ENCODE peak calls at places on chromosomes 1 and 21, in five cellular contexts. One of them, this sample, is unnamed. For H3K9me3, the result is how much of the 10 kb centered on the place peaks cover.

GRCh38 chr1:84253891-84254290 is 47.6 kb upstream of the SAMD13 start:
- DNase-seq in fibroblast of lung: peak
- DNase-seq in naive thymus-derived CD4-positive, alpha-beta T cell: no peak
- DNase-seq in CD4-positive, alpha-beta memory T cell: no peak
- DNase-seq in lung: peak
- DNase-seq in this sample: no peak

GRCh38 chr1:226978350-226979114 is 38.4 kb downstream of the COQ8A start:
- DNase-seq in lung: no peak
- DNase-seq in naive thymus-derived CD4-positive, alpha-beta T cell: no peak
- DNase-seq in CD4-positive, alpha-beta memory T cell: no peak
- DNase-seq in fibroblast of lung: no peak
- DNase-seq in this sample: no peak

GRCh38 chr1:244303610-244303969 is 148.1 kb downstream of the ADSS2 start:
- DNase-seq in CD4-positive, alpha-beta memory T cell: no peak
- DNase-seq in naive thymus-derived CD4-positive, alpha-beta T cell: no peak
- DNase-seq in fibroblast of lung: no peak
- DNase-seq in lung: no peak
- DNase-seq in this sample: no peak

GRCh38 chr1:214116258-214116657 is 128.5 kb downstream of the PROX1 start:
- DNase-seq in lung: no peak
- DNase-seq in naive thymus-derived CD4-positive, alpha-beta T cell: no peak
- DNase-seq in fibroblast of lung: no peak
- DNase-seq in CD4-positive, alpha-beta memory T cell: no peak
- DNase-seq in this sample: no peak

GRCh38 chr1:66917476-66917875 is 7.2 kb downstream of the DNAI4 start:
- DNase-seq in fibroblast of lung: no peak
- DNase-seq in CD4-positive, alpha-beta memory T cell: no peak
- DNase-seq in naive thymus-derived CD4-positive, alpha-beta T cell: no peak
- DNase-seq in lung: no peak
- DNase-seq in this sample: no peak

GRCh38 chr21:35217504-35218060 is 168.5 kb upstream of the RUNX1 start:
- DNase-seq in naive thymus-derived CD4-positive, alpha-beta T cell: no peak
- DNase-seq in lung: peak
- DNase-seq in CD4-positive, alpha-beta memory T cell: no peak
- DNase-seq in fibroblast of lung: peak
- DNase-seq in this sample: no peak

GRCh38 chr1:161139765-161140164 is 7.3 kb upstream of the DEDD start:
- DNase-seq in naive thymus-derived CD4-positive, alpha-beta T cell: peak
- DNase-seq in CD4-positive, alpha-beta memory T cell: peak
- DNase-seq in fibroblast of lung: peak
- DNase-seq in lung: no peak
- DNase-seq in this sample: no peak

GRCh38 chr21:44606495-44606894 is 5.4 kb upstream of the KRTAP10-8 start:
- DNase-seq in naive thymus-derived CD4-positive, alpha-beta T cell: no peak
- DNase-seq in lung: no peak
- DNase-seq in CD4-positive, alpha-beta memory T cell: no peak
- DNase-seq in fibroblast of lung: no peak
- DNase-seq in this sample: no peak

GRCh38 chr1:46171872-46172271 is 3.0 kb upstream of the TSPAN1 start:
- DNase-seq in lung: peak
- DNase-seq in fibroblast of lung: no peak
- DNase-seq in naive thymus-derived CD4-positive, alpha-beta T cell: no peak
- DNase-seq in CD4-positive, alpha-beta memory T cell: no peak
- DNase-seq in this sample: no peak

GRCh38 chr1:63669151-63669961 is 76.1 kb downstream of the PGM1 start:
- DNase-seq in CD4-positive, alpha-beta memory T cell: no peak
- DNase-seq in naive thymus-derived CD4-positive, alpha-beta T cell: no peak
- DNase-seq in fibroblast of lung: no peak
- DNase-seq in lung: no peak
- DNase-seq in this sample: no peak

GRCh38 chr1:103145449-103145848 is 37.1 kb upstream of the COL11A1 start:
- DNase-seq in lung: no peak
- DNase-seq in naive thymus-derived CD4-positive, alpha-beta T cell: no peak
- DNase-seq in CD4-positive, alpha-beta memory T cell: no peak
- DNase-seq in fibroblast of lung: no peak
- DNase-seq in this sample: no peak

GRCh38 chr1:201769966-201770365 is 59.0 kb upstream of the IPO9 start:
- DNase-seq in fibroblast of lung: peak
- DNase-seq in lung: no peak
- DNase-seq in naive thymus-derived CD4-positive, alpha-beta T cell: no peak
- DNase-seq in CD4-positive, alpha-beta memory T cell: no peak
- DNase-seq in this sample: no peak

GRCh38 chr1:50268049-50268448 is 155.2 kb downstream of the DMRTA2 start:
- DNase-seq in CD4-positive, alpha-beta memory T cell: no peak
- DNase-seq in naive thymus-derived CD4-positive, alpha-beta T cell: no peak
- DNase-seq in fibroblast of lung: no peak
- DNase-seq in lung: no peak
- DNase-seq in this sample: no peak

GRCh38 chr1:92123868-92124267 is 43.7 kb downstream of the BTBD8 start:
- DNase-seq in CD4-positive, alpha-beta memory T cell: peak
- DNase-seq in fibroblast of lung: no peak
- DNase-seq in lung: no peak
- DNase-seq in naive thymus-derived CD4-positive, alpha-beta T cell: no peak
- DNase-seq in this sample: no peak

GRCh38 chr1:205257735-205258134 is 30.0 kb downstream of the TMCC2 start:
- DNase-seq in naive thymus-derived CD4-positive, alpha-beta T cell: no peak
- DNase-seq in lung: no peak
- DNase-seq in fibroblast of lung: no peak
- DNase-seq in CD4-positive, alpha-beta memory T cell: no peak
- DNase-seq in this sample: no peak

GRCh38 chr1:36532810-36533401 is 50.2 kb upstream of the CSF3R start:
- DNase-seq in naive thymus-derived CD4-positive, alpha-beta T cell: no peak
- DNase-seq in fibroblast of lung: no peak
- DNase-seq in CD4-positive, alpha-beta memory T cell: no peak
- DNase-seq in lung: no peak
- DNase-seq in this sample: no peak

GRCh38 chr1:159000627-159001026 is 9.1 kb upstream of the IFI16 start:
- DNase-seq in CD4-positive, alpha-beta memory T cell: no peak
- DNase-seq in fibroblast of lung: peak
- DNase-seq in lung: peak
- DNase-seq in naive thymus-derived CD4-positive, alpha-beta T cell: no peak
- DNase-seq in this sample: no peak

GRCh38 chr1:100396651-100397050 is 44.3 kb downstream of the CDC14A start:
- DNase-seq in lung: no peak
- DNase-seq in naive thymus-derived CD4-positive, alpha-beta T cell: no peak
- DNase-seq in fibroblast of lung: no peak
- DNase-seq in CD4-positive, alpha-beta memory T cell: peak
- DNase-seq in this sample: no peak

GRCh38 chr1:234976880-234977680 is 151.6 kb downstream of the TOMM20 start:
- DNase-seq in lung: no peak
- DNase-seq in naive thymus-derived CD4-positive, alpha-beta T cell: no peak
- DNase-seq in CD4-positive, alpha-beta memory T cell: no peak
- DNase-seq in fibroblast of lung: no peak
- DNase-seq in this sample: no peak

GRCh38 chr1:81921344-81921743 is 120.6 kb downstream of the ADGRL2 start:
- DNase-seq in naive thymus-derived CD4-positive, alpha-beta T cell: no peak
- DNase-seq in lung: no peak
- DNase-seq in CD4-positive, alpha-beta memory T cell: no peak
- DNase-seq in fibroblast of lung: no peak
- DNase-seq in this sample: no peak

GRCh38 chr1:81920245-81920740 is 119.6 kb downstream of the ADGRL2 start:
- DNase-seq in naive thymus-derived CD4-positive, alpha-beta T cell: no peak
- DNase-seq in fibroblast of lung: peak
- DNase-seq in lung: no peak
- DNase-seq in CD4-positive, alpha-beta memory T cell: no peak
- DNase-seq in this sample: no peak

GRCh38 chr1:81912383-81912782 is 111.6 kb downstream of the ADGRL2 start:
- DNase-seq in fibroblast of lung: no peak
- DNase-seq in lung: no peak
- DNase-seq in naive thymus-derived CD4-positive, alpha-beta T cell: no peak
- DNase-seq in CD4-positive, alpha-beta memory T cell: no peak
- DNase-seq in this sample: no peak

GRCh38 chr1:81915937-81916336 is 115.2 kb downstream of the ADGRL2 start:
- DNase-seq in naive thymus-derived CD4-positive, alpha-beta T cell: no peak
- DNase-seq in lung: no peak
- DNase-seq in fibroblast of lung: no peak
- DNase-seq in CD4-positive, alpha-beta memory T cell: no peak
- DNase-seq in this sample: no peak
- H3K9me3 ChIP-seq in naive thymus-derived CD4-positive, alpha-beta T cell: under half
- H3K9me3 ChIP-seq in lung: under half
- H3K9me3 ChIP-seq in fibroblast of lung: under half
- H3K9me3 ChIP-seq in CD4-positive, alpha-beta memory T cell: under half
- H3K9me3 ChIP-seq in this sample: under half

GRCh38 chr21:10627316-10627863 is 106.0 kb downstream of the TPTE start:
- DNase-seq in CD4-positive, alpha-beta memory T cell: no peak
- DNase-seq in naive thymus-derived CD4-positive, alpha-beta T cell: no peak
- DNase-seq in fibroblast of lung: no peak
- DNase-seq in lung: no peak
- DNase-seq in this sample: no peak
- H3K9me3 ChIP-seq in CD4-positive, alpha-beta memory T cell: under half
- H3K9me3 ChIP-seq in naive thymus-derived CD4-positive, alpha-beta T cell: under half
- H3K9me3 ChIP-seq in fibroblast of lung: under half
- H3K9me3 ChIP-seq in lung: under half
- H3K9me3 ChIP-seq in this sample: under half

GRCh38 chr1:97061604-97062003 is 340.0 kb downstream of the PTBP2 start:
- DNase-seq in lung: no peak
- DNase-seq in CD4-positive, alpha-beta memory T cell: no peak
- DNase-seq in fibroblast of lung: no peak
- DNase-seq in naive thymus-derived CD4-positive, alpha-beta T cell: no peak
- DNase-seq in this sample: no peak
- H3K9me3 ChIP-seq in lung: under half
- H3K9me3 ChIP-seq in CD4-positive, alpha-beta memory T cell: under half
- H3K9me3 ChIP-seq in fibroblast of lung: under half
- H3K9me3 ChIP-seq in naive thymus-derived CD4-positive, alpha-beta T cell: under half
- H3K9me3 ChIP-seq in this sample: under half

GRCh38 chr1:152745765-152746444 is 11.9 kb upstream of the KPRP start:
- DNase-seq in CD4-positive, alpha-beta memory T cell: no peak
- DNase-seq in lung: no peak
- DNase-seq in naive thymus-derived CD4-positive, alpha-beta T cell: no peak
- DNase-seq in fibroblast of lung: no peak
- DNase-seq in this sample: no peak

GRCh38 chr1:152743371-152744145 is 14.3 kb upstream of the KPRP start:
- DNase-seq in lung: no peak
- DNase-seq in naive thymus-derived CD4-positive, alpha-beta T cell: no peak
- DNase-seq in CD4-positive, alpha-beta memory T cell: no peak
- DNase-seq in fibroblast of lung: no peak
- DNase-seq in this sample: no peak

GRCh38 chr1:152739841-152740240 is 18.0 kb upstream of the KPRP start:
- DNase-seq in naive thymus-derived CD4-positive, alpha-beta T cell: no peak
- DNase-seq in fibroblast of lung: no peak
- DNase-seq in lung: no peak
- DNase-seq in CD4-positive, alpha-beta memory T cell: no peak
- DNase-seq in this sample: no peak

GRCh38 chr1:152745289-152745704 is 12.5 kb upstream of the KPRP start:
- DNase-seq in naive thymus-derived CD4-positive, alpha-beta T cell: no peak
- DNase-seq in lung: no peak
- DNase-seq in fibroblast of lung: peak
- DNase-seq in CD4-positive, alpha-beta memory T cell: no peak
- DNase-seq in this sample: no peak

GRCh38 chr1:152741656-152742055 is 16.2 kb upstream of the KPRP start:
- DNase-seq in naive thymus-derived CD4-positive, alpha-beta T cell: no peak
- DNase-seq in fibroblast of lung: no peak
- DNase-seq in lung: no peak
- DNase-seq in CD4-positive, alpha-beta memory T cell: no peak
- DNase-seq in this sample: no peak
- H3K9me3 ChIP-seq in naive thymus-derived CD4-positive, alpha-beta T cell: under half
- H3K9me3 ChIP-seq in fibroblast of lung: under half
- H3K9me3 ChIP-seq in lung: under half
- H3K9me3 ChIP-seq in CD4-positive, alpha-beta memory T cell: under half
- H3K9me3 ChIP-seq in this sample: under half

GRCh38 chr1:9917901-9918300 is 7.8 kb upstream of the CTNNBIP1 start:
- DNase-seq in CD4-positive, alpha-beta memory T cell: no peak
- DNase-seq in lung: no peak
- DNase-seq in naive thymus-derived CD4-positive, alpha-beta T cell: no peak
- DNase-seq in fibroblast of lung: no peak
- DNase-seq in this sample: no peak
- H3K9me3 ChIP-seq in CD4-positive, alpha-beta memory T cell: under half
- H3K9me3 ChIP-seq in lung: under half
- H3K9me3 ChIP-seq in naive thymus-derived CD4-positive, alpha-beta T cell: under half
- H3K9me3 ChIP-seq in fibroblast of lung: under half
- H3K9me3 ChIP-seq in this sample: under half

DNA sequence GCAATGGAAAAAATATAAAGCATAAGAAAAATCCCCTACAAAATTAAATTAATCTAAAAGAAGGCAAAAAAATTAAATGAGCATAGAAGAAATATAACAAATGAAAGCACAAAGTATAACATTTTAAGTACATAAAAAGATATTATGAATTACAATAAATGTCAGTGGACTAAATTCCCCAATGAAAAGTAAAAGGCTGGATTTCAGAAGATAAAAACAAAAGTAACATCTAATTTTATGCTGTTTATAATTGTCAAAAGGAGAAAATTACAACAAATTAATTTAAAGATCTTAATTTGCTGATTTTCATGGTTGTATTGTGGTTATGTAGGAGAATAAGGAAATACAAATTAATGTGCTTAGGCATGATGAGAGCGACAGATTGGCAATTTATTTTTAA is 92.8 kb downstream of the NGF start:
- DNase-seq in lung: no peak
- DNase-seq in naive thymus-derived CD4-positive, alpha-beta T cell: no peak
- DNase-seq in CD4-positive, alpha-beta memory T cell: no peak
- DNase-seq in fibroblast of lung: no peak
- DNase-seq in this sample: no peak
- H3K9me3 ChIP-seq in lung: under half
- H3K9me3 ChIP-seq in naive thymus-derived CD4-positive, alpha-beta T cell: under half
- H3K9me3 ChIP-seq in CD4-positive, alpha-beta memory T cell: under half
- H3K9me3 ChIP-seq in fibroblast of lung: under half
- H3K9me3 ChIP-seq in this sample: under half

GRCh38 chr1:5480306-5480705 is 511.9 kb downstream of the NPHP4 start:
- DNase-seq in naive thymus-derived CD4-positive, alpha-beta T cell: no peak
- DNase-seq in fibroblast of lung: no peak
- DNase-seq in lung: no peak
- DNase-seq in CD4-positive, alpha-beta memory T cell: no peak
- DNase-seq in this sample: no peak
- H3K9me3 ChIP-seq in naive thymus-derived CD4-positive, alpha-beta T cell: under half
- H3K9me3 ChIP-seq in fibroblast of lung: under half
- H3K9me3 ChIP-seq in lung: under half
- H3K9me3 ChIP-seq in CD4-positive, alpha-beta memory T cell: under half
- H3K9me3 ChIP-seq in this sample: under half

GRCh38 chr1:3030663-3031381 is 9.6 kb downstream of the ACTRT2 start:
- DNase-seq in lung: no peak
- DNase-seq in naive thymus-derived CD4-positive, alpha-beta T cell: no peak
- DNase-seq in CD4-positive, alpha-beta memory T cell: no peak
- DNase-seq in fibroblast of lung: no peak
- DNase-seq in this sample: no peak
- H3K9me3 ChIP-seq in lung: under half
- H3K9me3 ChIP-seq in naive thymus-derived CD4-positive, alpha-beta T cell: under half
- H3K9me3 ChIP-seq in CD4-positive, alpha-beta memory T cell: under half
- H3K9me3 ChIP-seq in fibroblast of lung: under half
- H3K9me3 ChIP-seq in this sample: under half

GRCh38 chr1:94269921-94270320 is 32.5 kb upstream of the ARHGAP29 start:
- DNase-seq in fibroblast of lung: no peak
- DNase-seq in naive thymus-derived CD4-positive, alpha-beta T cell: no peak
- DNase-seq in lung: no peak
- DNase-seq in CD4-positive, alpha-beta memory T cell: no peak
- DNase-seq in this sample: no peak
- H3K9me3 ChIP-seq in fibroblast of lung: under half
- H3K9me3 ChIP-seq in naive thymus-derived CD4-positive, alpha-beta T cell: under half
- H3K9me3 ChIP-seq in lung: under half
- H3K9me3 ChIP-seq in CD4-positive, alpha-beta memory T cell: under half
- H3K9me3 ChIP-seq in this sample: under half